ENCODE peak calls at places on chromosomes 2 and 18, in five cellular contexts. Q is mesenchymal stem cell; I is DND-41; Y is CD8-positive, alpha-beta T cell; W is kidney. O is an unnamed sample. For H3K4me1 and H3K9me3, the result is how much of the 10 kb centered on the place peaks cover.

GRCh38 chr2:150133623-150134022 is 353.8 kb downstream of the RND3 start:
- DNase-seq in Q (peak), I (no peak), Y (no peak), W (no peak), O (no peak)

GRCh38 chr2:237968048-237968862 is 1.4 kb downstream of the UBE2F start:
- DNase-seq in Q (peak), I (no peak), Y (no peak), W (no peak), O (peak)

GRCh38 chr2:137049518-137049917 is 284.2 kb downstream of the THSD7B start:
- DNase-seq in Q (no peak), I (no peak), Y (no peak), W (no peak), O (no peak)

GRCh38 chr2:70683455-70683854 is 84.5 kb downstream of the ADD2 start:
- DNase-seq in Q (no peak), I (no peak), Y (no peak), W (no peak), O (no peak)

GRCh38 chr2:65265090-65266045 is 37.7 kb downstream of the ACTR2 start:
- DNase-seq in Q (peak), I (peak), Y (no peak), W (no peak), O (peak)

GRCh38 chr2:204452464-204453023 is 92.7 kb upstream of the PARD3B start:
- DNase-seq in Q (peak), I (no peak), Y (no peak), W (no peak), O (no peak)

GRCh38 chr2:134375935-134376334 is 122.1 kb downstream of the MGAT5 start:
- DNase-seq in Q (peak), I (no peak), Y (no peak), W (no peak), O (no peak)

GRCh38 chr2:165593081-165593480 is 123.6 kb downstream of the CSRNP3 start:
- DNase-seq in Q (no peak), I (no peak), Y (no peak), W (no peak), O (no peak)

GRCh38 chr2:174888136-174888535 is 117.0 kb downstream of the CHN1 start:
- DNase-seq in Q (no peak), I (no peak), Y (no peak), W (no peak), O (no peak)

GRCh38 chr18:56294484-56295183 is 343.8 kb downstream of the TXNL1 start:
- DNase-seq in Q (no peak), I (no peak), Y (no peak), W (no peak), O (no peak)

GRCh38 chr2:41930807-41931566 is 116.8 kb upstream of the PKDCC start:
- DNase-seq in Q (peak), I (no peak), Y (no peak), W (peak), O (no peak)

GRCh38 chr2:121144111-121144510 is 140.9 kb downstream of the TFCP2L1 start:
- DNase-seq in Q (no peak), I (no peak), Y (no peak), W (no peak), O (no peak)

GRCh38 chr2:229715895-229716507 is 1.6 kb upstream of the DNER start:
- DNase-seq in Q (no peak), I (peak), Y (no peak), W (no peak), O (no peak)

GRCh38 chr2:157246212-157247067 is 11.1 kb upstream of the GALNT5 start:
- DNase-seq in Q (no peak), I (no peak), Y (no peak), W (no peak), O (no peak)

GRCh38 chr2:164186596-164186995 is 434.7 kb downstream of the GRB14 start:
- DNase-seq in Q (no peak), I (no peak), Y (no peak), W (no peak), O (no peak)

GRCh38 chr2:111191877-111192276 is 71.2 kb downstream of the BCL2L11 start:
- DNase-seq in Q (no peak), I (peak), Y (no peak), W (no peak), O (no peak)

GRCh38 chr2:72917138-72917874 is at the start of gene EMX1:
- DNase-seq in Q (peak), I (no peak), Y (no peak), W (peak), O (peak)

GRCh38 chr2:225100856-225101294 is 58.6 kb upstream of the DOCK10 start:
- DNase-seq in Q (peak), I (no peak), Y (no peak), W (no peak), O (no peak)

GRCh38 chr2:102355526-102356380 is at the start of gene IL18R1:
- DNase-seq in Q (peak), I (peak), Y (peak), W (peak), O (peak)

GRCh38 chr2:98519156-98519555 is 74.5 kb downstream of the INPP4A start:
- DNase-seq in Q (no peak), I (no peak), Y (no peak), W (no peak), O (no peak)

GRCh38 chr18:76979111-76979751 is 153.4 kb downstream of the MBP start:
- DNase-seq in Q (no peak), I (no peak), Y (no peak), W (no peak), O (no peak)

GRCh38 chr2:141496805-141497204 is 634.0 kb downstream of the LRP1B start:
- DNase-seq in Q (peak), I (no peak), Y (no peak), W (no peak), O (no peak)

GRCh38 chr2:33275689-33276444 is 200.6 kb upstream of the RASGRP3 start:
- DNase-seq in Q (peak), I (no peak), Y (peak), W (no peak), O (no peak)

GRCh38 chr2:150610670-150611279 is 123.3 kb upstream of the RND3 start:
- DNase-seq in Q (peak), I (peak), Y (no peak), W (no peak), O (no peak)

DNA sequence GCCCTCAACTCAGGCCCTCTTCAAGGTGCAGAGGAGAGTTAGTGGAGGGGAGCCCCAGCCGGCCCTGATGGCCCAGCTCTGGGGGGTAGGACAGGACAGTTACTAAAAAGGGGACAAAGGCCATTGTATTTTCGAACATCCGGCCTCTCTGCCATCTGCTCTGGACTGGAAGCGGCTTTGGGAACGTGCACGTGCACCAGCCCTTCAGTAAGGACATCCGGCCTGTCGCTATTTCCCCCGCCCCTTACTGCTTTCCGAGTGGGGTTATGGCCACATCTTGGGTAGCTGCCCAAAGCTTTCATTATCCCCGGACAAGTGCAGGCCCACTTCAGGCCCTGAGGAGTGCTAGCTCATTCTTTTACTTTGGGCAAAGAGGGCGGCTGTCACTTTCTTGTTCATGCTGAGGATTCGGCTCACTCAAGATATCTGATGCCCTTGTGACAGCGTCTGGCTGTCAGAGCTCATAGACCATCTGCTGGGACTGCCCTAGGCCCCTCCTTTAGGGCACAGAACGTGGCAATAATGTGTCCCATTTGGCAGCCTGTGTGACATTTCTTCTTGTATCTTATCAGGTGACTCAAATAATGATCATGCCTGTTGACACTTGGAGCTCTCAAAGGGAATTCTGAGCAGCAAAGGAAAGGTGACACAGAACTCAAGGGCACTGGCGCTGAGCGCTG is 17.5 kb downstream of the SLC4A3 start:
- DNase-seq in Q (peak), I (no peak), Y (no peak), W (peak), O (no peak)
- H3K27ac ChIP-seq in Q (no peak), I (no peak), Y (no peak), W (peak), O (no peak)

GRCh38 chr2:235855011-235855410 is 313.2 kb downstream of the GBX2 start:
- DNase-seq in Q (no peak), I (no peak), Y (no peak), W (no peak), O (no peak)
- H3K4me1 ChIP-seq in Q (under half), I (under half), Y (under half), W (under half), O (under half)

GRCh38 chr2:89781962-89782361 is 1090.5 kb downstream of the RPIA start:
- DNase-seq in Q (no peak), I (no peak), Y (no peak), W (no peak), O (no peak)
- H3K9me3 ChIP-seq in Q (half or more), I (half or more), Y (under half), W (under half), O (under half)

DNA sequence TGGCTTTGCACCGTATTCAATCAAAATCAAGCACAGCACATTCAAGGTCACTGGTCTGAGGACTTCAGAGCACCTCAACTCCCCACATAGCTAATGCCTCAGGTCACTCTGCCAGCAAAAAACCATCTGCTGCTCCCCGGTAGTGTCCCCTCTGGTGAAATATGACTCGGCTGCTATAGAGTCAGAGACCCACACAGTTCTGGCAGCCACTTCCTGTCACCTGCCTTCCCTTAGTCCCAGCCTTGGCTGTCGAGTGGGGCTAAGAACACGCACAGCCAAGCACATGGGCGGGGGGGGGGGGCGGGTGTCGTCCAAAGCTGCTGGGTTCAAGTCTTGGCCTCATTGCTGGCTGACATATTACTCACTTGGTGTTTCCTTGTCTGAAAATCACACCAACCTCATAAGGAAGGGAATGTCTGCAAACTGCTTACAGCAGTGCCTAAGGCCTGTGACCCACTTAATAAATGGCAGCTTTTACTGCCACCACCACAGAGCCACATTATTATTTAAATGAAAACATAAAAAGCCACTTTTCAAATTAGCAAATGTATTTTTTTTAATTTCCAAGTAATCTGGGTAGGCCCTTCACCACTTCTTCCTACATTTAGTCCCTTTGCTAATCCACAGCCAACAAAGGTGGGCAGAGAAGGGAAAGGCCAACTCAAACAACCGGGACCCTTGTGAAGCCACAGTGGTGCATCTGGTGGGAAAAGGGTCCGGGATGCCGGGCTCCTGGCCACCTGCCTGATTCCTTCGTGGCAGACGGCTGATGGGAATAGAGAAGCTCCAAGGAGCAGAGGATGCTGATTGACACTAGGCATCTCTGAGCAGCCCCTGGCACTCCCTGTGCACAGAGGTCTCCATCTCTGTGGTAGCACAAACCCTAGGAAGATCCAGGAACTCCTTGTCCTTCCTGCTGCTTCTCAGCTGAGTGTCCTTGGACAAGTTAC is 37.3 kb downstream of the POLR1A start:
- DNase-seq in Q (peak), I (peak), Y (peak), W (no peak), O (peak)
- H3K27ac ChIP-seq in Q (no peak), I (peak), Y (no peak), W (no peak), O (no peak)

GRCh38 chr18:31512203-31512764 is 14.3 kb downstream of the DSG2 start:
- DNase-seq in Q (peak), I (no peak), Y (no peak), W (no peak), O (no peak)

GRCh38 chr18:31510319-31510718 is 12.3 kb downstream of the DSG2 start:
- DNase-seq in Q (no peak), I (no peak), Y (no peak), W (no peak), O (no peak)

GRCh38 chr18:31516432-31516831 is 18.5 kb downstream of the DSG2 start:
- DNase-seq in Q (no peak), I (no peak), Y (no peak), W (no peak), O (no peak)

GRCh38 chr18:31511098-31511497 is 13.1 kb downstream of the DSG2 start:
- DNase-seq in Q (no peak), I (no peak), Y (no peak), W (no peak), O (no peak)

GRCh38 chr18:31513189-31513907 is 15.4 kb downstream of the DSG2 start:
- DNase-seq in Q (peak), I (no peak), Y (no peak), W (no peak), O (no peak)
- H3K4me1 ChIP-seq in Q (under half), I (under half), Y (under half), W (under half), O (under half)

GRCh38 chr2:112864072-112864471 is 27.5 kb upstream of the IL1B start:
- DNase-seq in Q (no peak), I (no peak), Y (no peak), W (no peak), O (no peak)
- H3K9me3 ChIP-seq in Q (under half), I (under half), Y (under half), W (under half), O (under half)

GRCh38 chr2:101125799-101126198 is 25.4 kb downstream of the TBC1D8 start:
- DNase-seq in Q (no peak), I (no peak), Y (no peak), W (no peak), O (no peak)
- H3K27ac ChIP-seq in Q (no peak), I (no peak), Y (no peak), W (peak), O (no peak)

DNA sequence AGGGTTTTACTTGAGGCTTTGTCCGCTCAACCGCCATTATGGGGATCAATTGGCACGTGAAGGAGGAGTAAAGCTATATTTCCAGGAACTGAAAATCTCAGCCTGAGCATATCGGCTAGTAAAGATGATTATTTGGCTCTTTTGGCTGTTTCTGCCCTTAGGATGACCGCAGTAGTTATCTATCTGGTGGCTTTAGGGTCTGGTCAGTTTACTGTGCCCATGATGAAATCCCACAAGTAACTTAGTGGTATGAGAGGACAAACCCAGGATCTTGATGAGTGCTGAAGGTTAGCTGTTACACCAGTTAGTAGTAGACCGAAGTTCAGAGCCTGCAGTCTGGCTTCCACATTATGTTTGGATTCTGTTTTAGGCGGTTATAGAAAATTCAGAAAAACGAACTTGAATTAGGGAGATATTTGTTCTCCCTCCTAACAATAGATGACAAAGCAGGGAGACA is 1.2 kb downstream of the MAT2A start:
- DNase-seq in Q (peak), I (no peak), Y (no peak), W (no peak), O (no peak)
- H3K4me1 ChIP-seq in Q (under half), I (under half), Y (under half), W (under half), O (under half)

DNA sequence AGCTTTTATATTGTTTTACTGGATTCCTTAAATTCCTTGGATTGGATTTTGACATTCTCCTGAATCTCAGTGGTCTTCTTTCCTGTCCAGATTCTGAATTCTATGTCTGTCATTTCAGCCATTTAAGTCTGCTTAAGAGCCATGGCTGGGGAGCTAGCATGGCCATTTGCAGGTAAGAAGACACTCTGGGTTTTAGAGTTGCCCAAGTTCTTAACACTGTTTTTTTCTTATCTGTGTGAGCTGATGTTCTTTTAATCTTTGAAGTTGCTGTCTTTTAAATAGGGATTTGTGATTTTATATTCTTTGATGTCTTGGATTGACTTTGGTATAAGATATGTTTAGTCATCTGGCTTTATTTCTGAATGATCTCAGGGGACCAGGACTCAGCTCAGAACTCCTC is 677.2 kb downstream of the CCDC85A start:
- DNase-seq in Q (no peak), I (no peak), Y (no peak), W (no peak), O (no peak)
- H3K9me3 ChIP-seq in Q (under half), I (under half), Y (under half), W (under half), O (under half)